ENCODE peak calls at places on chromosomes 2 and 18, in nine cellular contexts. E is nucleus accumbens; J is stomach; A is NCI-H1436; F is DMS153; U is central memory CD4-positive, alpha-beta T cell; V is iPS DF 19.7; S is aorta; R is endothelial cell. C is an unnamed sample.

GRCh38 chr2:172888704-172889103 is 153.1 kb downstream of the RAPGEF4 start:
- DNase-seq in E (no peak), J (no peak), A (peak; percentile 72), F (peak; percentile 75), U (no peak), V (no peak), S (no peak), R (no peak), C (no peak)

GRCh38 chr2:20762945-20763683 is 59.8 kb downstream of the LDAH start:
- DNase-seq in E (no peak), J (no peak), A (no peak), F (no peak), U (no peak), V (no peak), S (no peak), R (no peak), C (no peak)

GRCh38 chr2:1874101-1874865 is 130.0 kb upstream of the PXDN start:
- DNase-seq in E (no peak), J (no peak), A (no peak), F (peak; percentile 44), U (no peak), V (no peak), S (no peak), R (no peak), C (no peak)

GRCh38 chr2:134623796-134624195 is 95.0 kb downstream of the TMEM163 start:
- DNase-seq in E (no peak), J (no peak), A (no peak), F (no peak), U (no peak), V (no peak), S (no peak), R (no peak), C (no peak)

GRCh38 chr18:12946549-12947354 is 1.1 kb upstream of the SEH1L start:
- DNase-seq in E (peak; percentile 43), J (peak; percentile 26), A (no peak), F (peak; percentile 4), U (no peak), V (no peak), S (peak; percentile 79), R (peak; percentile 66), C (no peak)

GRCh38 chr2:41830600-41830999 is 217.2 kb upstream of the PKDCC start:
- DNase-seq in E (no peak), J (no peak), A (no peak), F (no peak), U (no peak), V (no peak), S (no peak), R (peak; percentile 21), C (no peak)

GRCh38 chr2:205034034-205034433 is 488.8 kb downstream of the PARD3B start:
- DNase-seq in E (no peak), J (no peak), A (no peak), F (peak; percentile 68), U (peak; percentile 16), V (no peak), S (no peak), R (no peak), C (no peak)

GRCh38 chr2:96205238-96205637 is 3.4 kb downstream of the STARD7 start:
- DNase-seq in E (peak; percentile 17), J (no peak), A (no peak), F (no peak), U (no peak), V (no peak), S (no peak), R (no peak), C (no peak)

GRCh38 chr2:231457101-231457500 is 7.2 kb downstream of the NCL start:
- DNase-seq in E (no peak), J (no peak), A (no peak), F (no peak), U (no peak), V (no peak), S (no peak), R (no peak), C (no peak)

GRCh38 chr18:2570772-2571199 is 519 bp downstream of the METTL4 start:
- DNase-seq in E (peak; percentile 73), J (peak; percentile 67), A (peak; percentile 67), F (no peak), U (peak; percentile 61), V (no peak), S (peak; percentile 91), R (peak; percentile 66), C (peak; percentile 73)

GRCh38 chr2:158127380-158127804 is 25.7 kb downstream of the UPP2 start:
- DNase-seq in E (no peak), J (no peak), A (no peak), F (peak; percentile 33), U (no peak), V (no peak), S (no peak), R (no peak), C (no peak)

GRCh38 chr2:159139216-159139933 is 147.1 kb downstream of the WDSUB1 start:
- DNase-seq in E (no peak), J (no peak), A (no peak), F (no peak), U (no peak), V (no peak), S (no peak), R (no peak), C (no peak)

GRCh38 chr18:57802166-57802868 is 798 bp downstream of the ATP8B1 start:
- DNase-seq in E (no peak), J (no peak), A (no peak), F (no peak), U (no peak), V (no peak), S (no peak), R (peak; percentile 32), C (no peak)

GRCh38 chr2:43192939-43193651 is 33.3 kb downstream of the ZFP36L2 start:
- DNase-seq in E (no peak), J (no peak), A (no peak), F (no peak), U (no peak), V (no peak), S (no peak), R (no peak), C (no peak)

GRCh38 chr18:10591891-10592290 is 66.1 kb downstream of the NAPG start:
- DNase-seq in E (no peak), J (no peak), A (no peak), F (no peak), U (no peak), V (no peak), S (no peak), R (no peak), C (no peak)

GRCh38 chr2:40957508-40957907 is 505.6 kb upstream of the SLC8A1 start:
- DNase-seq in E (no peak), J (no peak), A (no peak), F (no peak), U (no peak), V (no peak), S (no peak), R (peak; percentile 11), C (no peak)

GRCh38 chr2:165621086-165621560 is 151.6 kb downstream of the CSRNP3 start:
- DNase-seq in E (no peak), J (peak; percentile 54), A (no peak), F (no peak), U (no peak), V (no peak), S (no peak), R (no peak), C (no peak)

GRCh38 chr2:172869861-172870260 is 134.2 kb downstream of the RAPGEF4 start:
- DNase-seq in E (no peak), J (no peak), A (no peak), F (no peak), U (no peak), V (no peak), S (no peak), R (no peak), C (no peak)

GRCh38 chr2:99471635-99472326 is 18.0 kb downstream of the REV1 start:
- DNase-seq in E (no peak), J (no peak), A (no peak), F (no peak), U (no peak), V (no peak), S (no peak), R (no peak), C (no peak)

GRCh38 chr18:10197097-10197496 is 257.3 kb upstream of the APCDD1 start:
- DNase-seq in E (no peak), J (no peak), A (no peak), F (no peak), U (no peak), V (no peak), S (no peak), R (no peak), C (no peak)